ENCODE peak calls at places on chromosomes 13 and 19, in nine cellular contexts. B, W, R, U, S, M, H, Y and O are unnamed samples.

GRCh38 chr19:36719687-36720556 is 32.5 kb downstream of the ZNF567 start:
- DNase-seq in B (no peak), W (no peak), R (no peak), U (no peak), S (no peak), M (no peak), H (no peak), Y (no peak), O (no peak)

GRCh38 chr13:71867101-71867814 is at the start of gene DACH1:
- DNase-seq in B (no peak), W (peak), R (peak), U (peak), S (peak), M (peak), H (peak), Y (no peak), O (no peak)

GRCh38 chr19:14361824-14362223 is 19.4 kb upstream of the ADGRE5 start:
- DNase-seq in B (no peak), W (no peak), R (no peak), U (no peak), S (peak), M (no peak), H (no peak), Y (no peak), O (no peak)

GRCh38 chr13:81488021-81488420 is 1147.1 kb upstream of the SPRY2 start:
- DNase-seq in B (no peak), W (no peak), R (no peak), U (no peak), S (no peak), M (no peak), H (no peak), Y (no peak), O (no peak)

GRCh38 chr19:3985643-3986259 is 488 bp upstream of the EEF2 start:
- DNase-seq in B (peak), W (no peak), R (no peak), U (no peak), S (no peak), M (no peak), H (no peak), Y (no peak), O (no peak)

GRCh38 chr13:100825551-100825950 is 151.0 kb upstream of the TMTC4 start:
- DNase-seq in B (no peak), W (no peak), R (no peak), U (no peak), S (no peak), M (no peak), H (no peak), Y (no peak), O (no peak)

GRCh38 chr13:99119686-99120085 is 81.0 kb upstream of the UBAC2 start:
- DNase-seq in B (no peak), W (no peak), R (no peak), U (no peak), S (no peak), M (no peak), H (no peak), Y (no peak), O (no peak)

GRCh38 chr13:49690990-49691886 is at the start of gene EBPL:
- DNase-seq in B (peak), W (peak), R (peak), U (peak), S (peak), M (peak), H (peak), Y (peak), O (peak)

GRCh38 chr19:46606681-46607440 is 5.7 kb downstream of the CALM3 start:
- DNase-seq in B (no peak), W (no peak), R (no peak), U (no peak), S (no peak), M (no peak), H (no peak), Y (peak), O (no peak)

GRCh38 chr13:105048685-105049084 is 1486.8 kb downstream of the EFNB2 start:
- DNase-seq in B (no peak), W (no peak), R (no peak), U (no peak), S (no peak), M (no peak), H (no peak), Y (no peak), O (no peak)

GRCh38 chr13:50124536-50125305 is 109.5 kb downstream of the KCNRG start:
- DNase-seq in B (no peak), W (peak), R (peak), U (peak), S (peak), M (peak), H (no peak), Y (no peak), O (peak)

GRCh38 chr13:68359105-68359504 is 1129.0 kb upstream of the PCDH9 start:
- DNase-seq in B (no peak), W (no peak), R (no peak), U (no peak), S (no peak), M (no peak), H (no peak), Y (no peak), O (no peak)

GRCh38 chr19:57317503-57317902 is 2.8 kb upstream of the ZNF543 start:
- DNase-seq in B (peak), W (no peak), R (no peak), U (no peak), S (no peak), M (no peak), H (no peak), Y (no peak), O (no peak)

GRCh38 chr19:39705578-39706188 is 1.4 kb downstream of the LGALS14 start:
- DNase-seq in B (no peak), W (no peak), R (no peak), U (no peak), S (no peak), M (no peak), H (no peak), Y (no peak), O (no peak)

GRCh38 chr19:8321067-8321759 is at the start of the genes NDUFA7 and RPS28:
- DNase-seq in B (peak), W (peak), R (peak), U (peak), S (peak), M (peak), H (peak), Y (peak), O (peak)
- TF ChIP-seq CTCF in B (peak), W (no peak), R (peak), U (peak), S (peak), M (peak), H (no peak), Y (peak), O (no peak)

GRCh38 chr19:11482384-11483050 is 1.7 kb upstream of the ELAVL3 start:
- DNase-seq in B (peak), W (peak), R (peak), U (peak), S (peak), M (peak), H (no peak), Y (peak), O (peak)
- H3K27ac ChIP-seq in B (no peak), W (no peak), R (no peak), U (no peak), S (no peak), M (peak), H (no peak), Y (peak), O (no peak)

GRCh38 chr19:38021356-38021755 is 114.3 kb downstream of the SIPA1L3 start:
- DNase-seq in B (no peak), W (no peak), R (no peak), U (no peak), S (no peak), M (no peak), H (no peak), Y (no peak), O (no peak)

GRCh38 chr19:38023245-38023644 is 116.2 kb downstream of the SIPA1L3 start:
- DNase-seq in B (no peak), W (no peak), R (no peak), U (no peak), S (no peak), M (no peak), H (no peak), Y (no peak), O (no peak)

GRCh38 chr19:38023661-38024574 is 116.9 kb downstream of the SIPA1L3 start:
- DNase-seq in B (no peak), W (no peak), R (no peak), U (no peak), S (no peak), M (no peak), H (no peak), Y (no peak), O (no peak)

GRCh38 chr19:38025908-38026307 is 118.9 kb downstream of the SIPA1L3 start:
- DNase-seq in B (no peak), W (no peak), R (no peak), U (no peak), S (no peak), M (no peak), H (no peak), Y (peak), O (no peak)

GRCh38 chr19:38024991-38025716 is 118.1 kb downstream of the SIPA1L3 start:
- DNase-seq in B (no peak), W (no peak), R (no peak), U (no peak), S (no peak), M (no peak), H (no peak), Y (peak), O (no peak)
- TF ChIP-seq CTCF in B (no peak), W (no peak), R (no peak), U (no peak), S (no peak), M (no peak), H (no peak), Y (no peak), O (no peak)

GRCh38 chr19:44856438-44857083 is 10.5 kb downstream of the NECTIN2 start:
- DNase-seq in B (no peak), W (peak), R (no peak), U (peak), S (no peak), M (peak), H (no peak), Y (no peak), O (no peak)
- H3K27ac ChIP-seq in B (peak), W (peak), R (peak), U (peak), S (no peak), M (no peak), H (peak), Y (no peak), O (peak)

DNA sequence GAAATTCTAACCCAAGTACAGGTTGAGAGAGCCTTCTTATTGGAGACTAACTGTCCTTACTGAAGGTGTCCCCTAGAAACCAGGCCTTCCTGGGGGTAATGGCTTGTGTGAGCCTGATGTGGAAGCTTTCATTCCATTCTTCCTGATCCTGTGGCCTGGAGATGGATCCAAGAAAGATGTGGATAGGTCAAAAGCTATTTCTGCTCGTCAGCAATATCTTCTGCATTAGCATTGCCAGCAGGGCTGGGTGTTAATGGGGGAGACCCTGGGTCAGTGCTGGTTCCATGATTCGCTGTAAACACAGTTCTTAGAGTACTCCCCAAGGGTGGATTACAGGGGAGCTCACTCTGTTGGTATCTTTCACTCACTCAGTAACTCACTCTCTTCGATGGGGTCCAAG is 42.9 kb downstream of the CBY2 start:
- DNase-seq in B (no peak), W (no peak), R (no peak), U (no peak), S (no peak), M (no peak), H (no peak), Y (no peak), O (no peak)
- TF ChIP-seq CTCF in B (no peak), W (no peak), R (no peak), U (no peak), S (no peak), M (no peak), H (no peak), Y (no peak), O (no peak)

DNA sequence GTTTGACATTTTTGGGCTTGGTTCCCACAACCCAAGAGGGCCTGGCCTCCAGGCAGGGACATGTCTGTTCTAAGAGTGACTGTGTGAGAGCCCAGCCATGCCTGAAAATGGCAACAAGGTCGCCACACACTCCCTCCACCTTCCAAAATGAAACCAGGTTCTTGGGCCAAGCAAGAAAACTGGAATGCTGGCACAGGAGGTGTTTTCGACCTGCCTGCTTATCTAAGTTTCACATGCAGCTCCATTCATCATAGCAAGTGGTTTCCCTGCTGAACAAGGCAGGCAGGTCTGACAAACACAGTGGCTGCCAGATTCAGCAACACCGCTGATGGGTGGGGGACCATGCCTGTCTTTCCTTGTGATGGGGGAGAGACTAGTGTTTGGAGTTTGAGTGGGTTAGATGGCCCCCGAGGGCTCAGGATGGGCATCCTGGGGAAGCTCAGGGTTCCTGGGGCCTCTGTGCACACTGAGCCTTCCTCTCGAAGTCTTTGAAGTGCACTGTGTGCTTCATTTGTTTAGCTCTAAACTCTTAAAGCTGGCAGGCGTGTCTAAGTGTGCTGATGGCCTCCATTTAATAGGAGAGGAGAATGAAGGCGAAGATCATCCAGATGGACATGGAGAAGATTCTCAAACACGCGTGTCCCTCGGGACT is 17.9 kb upstream of the GAS6 start:
- DNase-seq in B (no peak), W (peak), R (no peak), U (no peak), S (peak), M (no peak), H (no peak), Y (no peak), O (no peak)
- H3K27ac ChIP-seq in B (peak), W (peak), R (peak), U (no peak), S (peak), M (peak), H (peak), Y (no peak), O (peak)